ENCODE peak calls at places on chromosome 9, in nine cellular contexts. One of them, this sample, is unnamed.
A peak's percentile ranks its signal among the peaks of the same experiment; 100 is the strongest.

GRCh38 chr9:128102861-128103588 is 24.5 kb downstream of the PTGES2 start:
- DNase-seq in A549: no peak
- DNase-seq in fibroblast of lung: no peak
- DNase-seq in breast epithelium: no peak
- DNase-seq in IMR-90: no peak
- DNase-seq in endothelial cell of umbilical vein: no peak
- DNase-seq in CD4-positive, alpha-beta T cell: no peak
- DNase-seq in ovary: peak; percentile 61
- DNase-seq in tibial artery: no peak
- DNase-seq in this sample: no peak

GRCh38 chr9:134442087-134442470 is 115.8 kb downstream of the RXRA start:
- DNase-seq in A549: no peak
- DNase-seq in fibroblast of lung: peak; percentile 32
- DNase-seq in breast epithelium: no peak
- DNase-seq in IMR-90: no peak
- DNase-seq in endothelial cell of umbilical vein: no peak
- DNase-seq in CD4-positive, alpha-beta T cell: no peak
- DNase-seq in ovary: peak; percentile 61
- DNase-seq in tibial artery: no peak
- DNase-seq in this sample: no peak

GRCh38 chr9:134065720-134066419 is 2.0 kb downstream of the BRD3 start:
- DNase-seq in A549: no peak
- DNase-seq in fibroblast of lung: peak; percentile 65
- DNase-seq in breast epithelium: no peak
- DNase-seq in IMR-90: peak; percentile 66
- DNase-seq in endothelial cell of umbilical vein: peak; percentile 62
- DNase-seq in CD4-positive, alpha-beta T cell: peak; percentile 30
- DNase-seq in ovary: peak; percentile 39
- DNase-seq in tibial artery: peak; percentile 65
- DNase-seq in this sample: peak; percentile 60

GRCh38 chr9:34072410-34072809 is 23.7 kb upstream of the UBAP2 start:
- DNase-seq in A549: no peak
- DNase-seq in fibroblast of lung: no peak
- DNase-seq in breast epithelium: peak; percentile 84
- DNase-seq in IMR-90: no peak
- DNase-seq in endothelial cell of umbilical vein: no peak
- DNase-seq in CD4-positive, alpha-beta T cell: no peak
- DNase-seq in ovary: no peak
- DNase-seq in tibial artery: no peak
- DNase-seq in this sample: no peak

GRCh38 chr9:111937781-111938426 is 41.3 kb downstream of the UGCG start:
- DNase-seq in A549: no peak
- DNase-seq in fibroblast of lung: peak; percentile 70
- DNase-seq in breast epithelium: no peak
- DNase-seq in IMR-90: peak; percentile 83
- DNase-seq in endothelial cell of umbilical vein: peak; percentile 52
- DNase-seq in CD4-positive, alpha-beta T cell: peak; percentile 35
- DNase-seq in ovary: no peak
- DNase-seq in tibial artery: no peak
- DNase-seq in this sample: no peak

GRCh38 chr9:88527626-88528025 is 7.4 kb upstream of the NXNL2 start:
- DNase-seq in A549: no peak
- DNase-seq in fibroblast of lung: no peak
- DNase-seq in breast epithelium: no peak
- DNase-seq in IMR-90: no peak
- DNase-seq in endothelial cell of umbilical vein: no peak
- DNase-seq in CD4-positive, alpha-beta T cell: no peak
- DNase-seq in ovary: no peak
- DNase-seq in tibial artery: no peak
- DNase-seq in this sample: no peak

GRCh38 chr9:82412586-82412985 is 424.0 kb downstream of the SPATA31D1 start:
- DNase-seq in A549: no peak
- DNase-seq in fibroblast of lung: no peak
- DNase-seq in breast epithelium: no peak
- DNase-seq in IMR-90: peak; percentile 10
- DNase-seq in endothelial cell of umbilical vein: no peak
- DNase-seq in CD4-positive, alpha-beta T cell: no peak
- DNase-seq in ovary: no peak
- DNase-seq in tibial artery: no peak
- DNase-seq in this sample: no peak

GRCh38 chr9:97474373-97474925 is 27.0 kb upstream of the TMOD1 start:
- DNase-seq in A549: no peak
- DNase-seq in fibroblast of lung: peak; percentile 14
- DNase-seq in breast epithelium: no peak
- DNase-seq in IMR-90: peak; percentile 62
- DNase-seq in endothelial cell of umbilical vein: no peak
- DNase-seq in CD4-positive, alpha-beta T cell: no peak
- DNase-seq in ovary: no peak
- DNase-seq in tibial artery: no peak
- DNase-seq in this sample: no peak

GRCh38 chr9:89022902-89023301 is 31.6 kb downstream of the S1PR3 start:
- DNase-seq in A549: no peak
- DNase-seq in fibroblast of lung: peak; percentile 77
- DNase-seq in breast epithelium: no peak
- DNase-seq in IMR-90: peak; percentile 79
- DNase-seq in endothelial cell of umbilical vein: peak; percentile 35
- DNase-seq in CD4-positive, alpha-beta T cell: no peak
- DNase-seq in ovary: peak; percentile 47
- DNase-seq in tibial artery: peak; percentile 75
- DNase-seq in this sample: no peak

GRCh38 chr9:94912700-94913249 is 186.3 kb downstream of the AOPEP start:
- DNase-seq in A549: peak; percentile 93
- DNase-seq in fibroblast of lung: no peak
- DNase-seq in breast epithelium: peak; percentile 36
- DNase-seq in IMR-90: peak; percentile 86
- DNase-seq in endothelial cell of umbilical vein: no peak
- DNase-seq in CD4-positive, alpha-beta T cell: no peak
- DNase-seq in ovary: peak; percentile 14
- DNase-seq in tibial artery: no peak
- DNase-seq in this sample: no peak

GRCh38 chr9:105338308-105338707 is 93.9 kb downstream of the SLC44A1 start:
- DNase-seq in A549: no peak
- DNase-seq in fibroblast of lung: no peak
- DNase-seq in breast epithelium: no peak
- DNase-seq in IMR-90: no peak
- DNase-seq in endothelial cell of umbilical vein: no peak
- DNase-seq in CD4-positive, alpha-beta T cell: no peak
- DNase-seq in ovary: no peak
- DNase-seq in tibial artery: no peak
- DNase-seq in this sample: no peak

GRCh38 chr9:134156564-134157377 is 7.6 kb downstream of the RNU6ATAC start:
- DNase-seq in A549: no peak
- DNase-seq in fibroblast of lung: no peak
- DNase-seq in breast epithelium: no peak
- DNase-seq in IMR-90: no peak
- DNase-seq in endothelial cell of umbilical vein: no peak
- DNase-seq in CD4-positive, alpha-beta T cell: no peak
- DNase-seq in ovary: no peak
- DNase-seq in tibial artery: no peak
- DNase-seq in this sample: no peak

DNA sequence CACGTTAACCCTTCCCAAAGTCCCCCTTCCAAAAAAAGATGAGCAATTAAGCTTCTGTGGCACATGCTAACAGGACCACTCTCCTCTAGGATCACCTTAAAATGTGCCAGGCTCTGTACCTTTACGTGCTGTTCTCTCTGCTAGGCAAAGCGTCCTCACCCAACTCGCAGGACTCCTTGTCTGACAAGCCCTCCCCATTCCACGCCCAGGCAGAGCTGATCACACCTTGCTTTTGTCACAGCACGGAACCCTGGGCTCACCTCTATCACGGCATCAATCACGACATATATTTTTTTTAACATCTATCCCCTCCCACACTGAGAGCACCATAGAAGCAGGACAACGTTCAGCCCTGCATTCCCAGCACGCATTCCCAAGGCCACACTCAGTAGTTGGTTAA is 47.1 kb downstream of the CDK5RAP2 start:
- DNase-seq in A549: no peak
- DNase-seq in fibroblast of lung: no peak
- DNase-seq in breast epithelium: no peak
- DNase-seq in IMR-90: no peak
- DNase-seq in endothelial cell of umbilical vein: no peak
- DNase-seq in CD4-positive, alpha-beta T cell: no peak
- DNase-seq in ovary: no peak
- DNase-seq in tibial artery: no peak
- DNase-seq in this sample: no peak
- H3K27ac ChIP-seq in A549: peak overlapping the region; percentile 67
- H3K27ac ChIP-seq in fibroblast of lung: no peak overlapping the region
- H3K27ac ChIP-seq in breast epithelium: peak overlapping the region; percentile 71
- H3K27ac ChIP-seq in IMR-90: no peak overlapping the region
- H3K27ac ChIP-seq in endothelial cell of umbilical vein: no peak overlapping the region
- H3K27ac ChIP-seq in CD4-positive, alpha-beta T cell: no peak overlapping the region
- H3K27ac ChIP-seq in ovary: no peak overlapping the region
- H3K27ac ChIP-seq in tibial artery: no peak overlapping the region
- H3K27ac ChIP-seq in this sample: peak overlapping the region; percentile 95

GRCh38 chr9:1709347-1709746 is 305.8 kb upstream of the SMARCA2 start:
- DNase-seq in A549: peak; percentile 18
- DNase-seq in fibroblast of lung: no peak
- DNase-seq in breast epithelium: no peak
- DNase-seq in IMR-90: no peak
- DNase-seq in endothelial cell of umbilical vein: no peak
- DNase-seq in CD4-positive, alpha-beta T cell: no peak
- DNase-seq in ovary: no peak
- DNase-seq in tibial artery: no peak
- DNase-seq in this sample: no peak
- TF ChIP-seq CTCF in A549: peak; percentile 7
- TF ChIP-seq CTCF in fibroblast of lung: no peak
- TF ChIP-seq CTCF in breast epithelium: no peak
- TF ChIP-seq CTCF in IMR-90: no peak
- TF ChIP-seq CTCF in endothelial cell of umbilical vein: no peak
- TF ChIP-seq CTCF in CD4-positive, alpha-beta T cell: peak; percentile 30
- TF ChIP-seq CTCF in ovary: no peak
- TF ChIP-seq CTCF in tibial artery: no peak
- TF ChIP-seq CTCF in this sample: no peak

DNA sequence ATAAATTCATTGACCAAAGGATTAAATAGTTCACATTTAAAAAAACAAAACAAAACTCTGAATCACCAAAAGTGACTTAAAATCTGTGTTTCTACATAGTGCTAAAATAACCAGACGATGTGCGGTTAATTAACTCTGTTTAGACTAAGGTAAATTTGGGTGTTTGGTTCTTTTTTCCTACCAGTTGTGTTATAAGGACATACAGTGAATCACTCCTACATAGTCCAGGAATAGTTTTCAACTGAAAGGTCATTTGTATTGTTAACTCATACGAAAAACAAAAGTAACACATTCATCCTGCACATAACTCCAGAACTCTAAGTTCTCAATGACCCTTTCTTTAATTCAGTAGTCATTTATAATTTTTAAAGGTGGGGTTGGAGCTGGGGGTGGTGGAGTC is 203.7 kb downstream of the GLIS3 start:
- DNase-seq in A549: no peak
- DNase-seq in fibroblast of lung: no peak
- DNase-seq in breast epithelium: no peak
- DNase-seq in IMR-90: no peak
- DNase-seq in endothelial cell of umbilical vein: no peak
- DNase-seq in CD4-positive, alpha-beta T cell: no peak
- DNase-seq in ovary: no peak
- DNase-seq in tibial artery: no peak
- DNase-seq in this sample: no peak
- H3K27ac ChIP-seq in A549: no peak overlapping the region
- H3K27ac ChIP-seq in fibroblast of lung: no peak overlapping the region
- H3K27ac ChIP-seq in breast epithelium: no peak overlapping the region
- H3K27ac ChIP-seq in IMR-90: peak overlapping the region; percentile 25
- H3K27ac ChIP-seq in endothelial cell of umbilical vein: no peak overlapping the region
- H3K27ac ChIP-seq in CD4-positive, alpha-beta T cell: no peak overlapping the region
- H3K27ac ChIP-seq in ovary: peak overlapping the region; percentile 60
- H3K27ac ChIP-seq in tibial artery: no peak overlapping the region
- H3K27ac ChIP-seq in this sample: no peak overlapping the region

GRCh38 chr9:87113892-87114291 is 166.6 kb upstream of the GAS1 start:
- DNase-seq in A549: no peak
- DNase-seq in fibroblast of lung: peak; percentile 20
- DNase-seq in breast epithelium: no peak
- DNase-seq in IMR-90: no peak
- DNase-seq in endothelial cell of umbilical vein: no peak
- DNase-seq in CD4-positive, alpha-beta T cell: no peak
- DNase-seq in ovary: no peak
- DNase-seq in tibial artery: no peak
- DNase-seq in this sample: no peak
- TF ChIP-seq CTCF in A549: no peak
- TF ChIP-seq CTCF in fibroblast of lung: no peak
- TF ChIP-seq CTCF in breast epithelium: no peak
- TF ChIP-seq CTCF in IMR-90: no peak
- TF ChIP-seq CTCF in endothelial cell of umbilical vein: no peak
- TF ChIP-seq CTCF in CD4-positive, alpha-beta T cell: no peak
- TF ChIP-seq CTCF in ovary: no peak
- TF ChIP-seq CTCF in tibial artery: no peak
- TF ChIP-seq CTCF in this sample: no peak

GRCh38 chr9:124343533-124344290 is 71.5 kb downstream of the PSMB7 start:
- DNase-seq in A549: no peak
- DNase-seq in fibroblast of lung: no peak
- DNase-seq in breast epithelium: no peak
- DNase-seq in IMR-90: no peak
- DNase-seq in endothelial cell of umbilical vein: no peak
- DNase-seq in CD4-positive, alpha-beta T cell: no peak
- DNase-seq in ovary: no peak
- DNase-seq in tibial artery: no peak
- DNase-seq in this sample: no peak
- H3K27ac ChIP-seq in A549: no peak overlapping the region
- H3K27ac ChIP-seq in fibroblast of lung: peak overlapping the region; percentile 83
- H3K27ac ChIP-seq in breast epithelium: peak overlapping the region; percentile 55
- H3K27ac ChIP-seq in IMR-90: peak overlapping the region; percentile 90
- H3K27ac ChIP-seq in endothelial cell of umbilical vein: no peak overlapping the region
- H3K27ac ChIP-seq in CD4-positive, alpha-beta T cell: no peak overlapping the region
- H3K27ac ChIP-seq in ovary: peak overlapping the region; percentile 12
- H3K27ac ChIP-seq in tibial artery: peak overlapping the region; percentile 78
- H3K27ac ChIP-seq in this sample: no peak overlapping the region